ENCODE peak calls at places on chromosome 20, in five cellular contexts. One of them, this sample, is unnamed.

GRCh38 chr20:6104493-6105188 is 18.2 kb downstream of the FERMT1 start:
- DNase-seq in hepatocyte: no peak
- DNase-seq in A673: peak
- DNase-seq in PC-9: no peak
- DNase-seq in cardiac fibroblast: peak
- DNase-seq in this sample: peak

GRCh38 chr20:41048475-41049242 is 20.0 kb downstream of the TOP1 start:
- DNase-seq in PC-9: no peak
- DNase-seq in A673: peak
- DNase-seq in hepatocyte: no peak
- DNase-seq in cardiac fibroblast: no peak
- DNase-seq in this sample: no peak

GRCh38 chr20:31859266-31859997 is 10.9 kb downstream of the DUSP15 start:
- DNase-seq in hepatocyte: no peak
- DNase-seq in PC-9: no peak
- DNase-seq in A673: no peak
- DNase-seq in cardiac fibroblast: no peak
- DNase-seq in this sample: no peak

GRCh38 chr20:17615645-17616479 is 46.0 kb downstream of the DSTN start:
- DNase-seq in PC-9: no peak
- DNase-seq in A673: no peak
- DNase-seq in cardiac fibroblast: no peak
- DNase-seq in hepatocyte: no peak
- DNase-seq in this sample: no peak

GRCh38 chr20:57653546-57653900 is 33.3 kb upstream of the ZBP1 start:
- DNase-seq in cardiac fibroblast: no peak
- DNase-seq in hepatocyte: peak
- DNase-seq in PC-9: no peak
- DNase-seq in A673: no peak
- DNase-seq in this sample: no peak

GRCh38 chr20:57966609-57967008 is 256.8 kb upstream of the PMEPA1 start:
- DNase-seq in PC-9: no peak
- DNase-seq in A673: no peak
- DNase-seq in hepatocyte: no peak
- DNase-seq in cardiac fibroblast: no peak
- DNase-seq in this sample: no peak

GRCh38 chr20:8094415-8094818 is 37.6 kb upstream of the PLCB1 start:
- DNase-seq in PC-9: no peak
- DNase-seq in cardiac fibroblast: peak
- DNase-seq in A673: peak
- DNase-seq in hepatocyte: peak
- DNase-seq in this sample: peak

GRCh38 chr20:50213531-50214106 is 23.0 kb downstream of the CEBPB start:
- DNase-seq in hepatocyte: no peak
- DNase-seq in PC-9: no peak
- DNase-seq in A673: no peak
- DNase-seq in cardiac fibroblast: no peak
- DNase-seq in this sample: no peak

GRCh38 chr20:35710039-35710438 is 10.8 kb downstream of the ROMO1 start:
- DNase-seq in A673: no peak
- DNase-seq in PC-9: no peak
- DNase-seq in cardiac fibroblast: no peak
- DNase-seq in hepatocyte: no peak
- DNase-seq in this sample: no peak

GRCh38 chr20:278607-279571 is 11.7 kb downstream of the C20orf96 start:
- DNase-seq in hepatocyte: no peak
- DNase-seq in PC-9: no peak
- DNase-seq in cardiac fibroblast: no peak
- DNase-seq in A673: peak
- DNase-seq in this sample: no peak

GRCh38 chr20:47667531-47668312 is 117.6 kb downstream of the SULF2 start:
- DNase-seq in A673: no peak
- DNase-seq in cardiac fibroblast: no peak
- DNase-seq in PC-9: no peak
- DNase-seq in hepatocyte: no peak
- DNase-seq in this sample: no peak

DNA sequence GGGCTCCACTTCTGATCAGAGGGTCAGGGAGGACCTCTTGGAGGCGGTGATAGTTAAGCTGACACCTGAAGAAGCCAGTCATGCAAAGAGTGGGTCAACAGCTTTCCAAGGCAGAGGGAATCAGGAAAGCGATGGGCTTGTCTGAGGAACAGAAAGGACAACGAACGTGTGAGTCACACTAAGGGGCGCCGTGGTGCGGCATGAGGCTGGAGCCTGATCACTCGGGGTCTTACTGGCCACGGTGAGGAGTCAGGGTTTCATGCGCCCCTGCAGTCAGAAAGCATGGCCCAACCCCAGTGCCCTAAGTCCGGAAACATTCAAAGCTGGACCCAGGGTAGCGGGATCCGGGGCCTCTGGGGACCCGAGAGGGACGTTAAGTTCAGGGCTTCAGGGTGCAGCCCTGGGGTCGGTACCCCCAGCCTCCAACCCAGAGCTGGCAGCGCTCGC is 50.5 kb upstream of the SLC32A1 start:
- DNase-seq in cardiac fibroblast: no peak
- DNase-seq in PC-9: no peak
- DNase-seq in A673: peak
- DNase-seq in hepatocyte: peak
- DNase-seq in this sample: no peak
- H3K4me3 ChIP-seq in cardiac fibroblast: peak
- H3K4me3 ChIP-seq in PC-9: no peak
- H3K4me3 ChIP-seq in A673: peak
- H3K4me3 ChIP-seq in hepatocyte: peak
- H3K4me3 ChIP-seq in this sample: peak

DNA sequence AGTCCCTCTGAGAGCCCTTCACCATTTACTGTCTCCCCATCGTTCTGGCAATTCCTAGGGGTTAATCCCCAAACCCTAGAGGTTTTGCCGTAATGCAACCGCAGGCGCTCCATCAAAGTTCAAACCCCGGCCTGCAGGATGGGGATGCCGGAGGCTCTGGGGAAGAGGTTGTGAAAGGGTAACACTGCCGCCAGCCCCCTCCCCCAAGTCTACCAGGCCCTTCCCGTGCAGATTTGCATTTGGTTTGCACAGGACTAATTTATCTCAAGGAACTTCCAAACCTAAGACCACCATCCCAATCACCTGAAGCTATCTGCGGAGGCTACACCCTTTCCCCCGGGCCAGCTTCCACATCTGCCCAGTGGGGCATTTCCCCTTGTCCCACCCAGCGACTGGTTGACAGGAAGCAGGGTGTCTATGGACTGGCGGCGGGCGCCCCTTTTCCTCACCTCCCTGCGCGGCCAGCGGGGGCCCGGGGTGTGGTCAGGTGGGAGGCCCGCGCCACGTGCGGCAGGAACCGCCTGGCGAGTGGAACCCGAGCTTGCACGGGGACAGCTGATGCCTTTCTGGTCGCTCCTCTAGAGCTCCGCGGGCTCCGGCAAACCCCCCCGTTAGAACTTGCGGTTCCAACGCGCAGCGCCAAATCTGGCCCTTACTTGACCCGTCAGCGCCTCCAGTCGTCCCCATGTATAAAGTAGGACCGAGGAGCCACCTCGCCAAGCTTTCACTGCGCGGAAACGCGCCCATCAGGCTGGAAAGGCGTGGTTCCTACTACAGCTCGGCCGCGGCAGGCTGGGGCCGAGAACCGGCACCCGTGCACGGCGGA is 9.4 kb upstream of the SLC4A11 start:
- DNase-seq in PC-9: peak
- DNase-seq in hepatocyte: peak
- DNase-seq in A673: peak
- DNase-seq in cardiac fibroblast: peak
- DNase-seq in this sample: peak
- TF ChIP-seq CTCF in PC-9: no peak
- TF ChIP-seq CTCF in hepatocyte: no peak
- TF ChIP-seq CTCF in A673: no peak
- TF ChIP-seq CTCF in cardiac fibroblast: no peak
- TF ChIP-seq CTCF in this sample: no peak

GRCh38 chr20:23049933-23050838 is 714 bp upstream of the THBD start:
- DNase-seq in A673: no peak
- DNase-seq in hepatocyte: peak
- DNase-seq in cardiac fibroblast: no peak
- DNase-seq in PC-9: peak
- DNase-seq in this sample: no peak

GRCh38 chr20:23047738-23048214 is 1.7 kb downstream of the THBD start:
- DNase-seq in A673: no peak
- DNase-seq in PC-9: peak
- DNase-seq in cardiac fibroblast: peak
- DNase-seq in hepatocyte: no peak
- DNase-seq in this sample: no peak

GRCh38 chr20:23047001-23047737 is 2.3 kb downstream of the THBD start:
- DNase-seq in cardiac fibroblast: no peak
- DNase-seq in A673: no peak
- DNase-seq in PC-9: no peak
- DNase-seq in hepatocyte: no peak
- DNase-seq in this sample: no peak

GRCh38 chr20:23049201-23049932 is at the start of gene THBD:
- DNase-seq in cardiac fibroblast: peak
- DNase-seq in PC-9: peak
- DNase-seq in A673: no peak
- DNase-seq in hepatocyte: peak
- DNase-seq in this sample: peak

GRCh38 chr20:23048283-23049200 is 930 bp downstream of the THBD start:
- DNase-seq in cardiac fibroblast: peak
- DNase-seq in hepatocyte: peak
- DNase-seq in A673: peak
- DNase-seq in PC-9: peak
- DNase-seq in this sample: peak
- H3K4me3 ChIP-seq in cardiac fibroblast: peak
- H3K4me3 ChIP-seq in hepatocyte: peak
- H3K4me3 ChIP-seq in A673: no peak
- H3K4me3 ChIP-seq in PC-9: peak
- H3K4me3 ChIP-seq in this sample: peak

GRCh38 chr20:13755809-13756208 is 28.9 kb downstream of the ESF1 start:
- DNase-seq in PC-9: no peak
- DNase-seq in A673: no peak
- DNase-seq in hepatocyte: no peak
- DNase-seq in cardiac fibroblast: peak
- DNase-seq in this sample: peak
- TF ChIP-seq CTCF in PC-9: no peak
- TF ChIP-seq CTCF in A673: peak
- TF ChIP-seq CTCF in hepatocyte: no peak
- TF ChIP-seq CTCF in cardiac fibroblast: no peak
- TF ChIP-seq CTCF in this sample: peak

GRCh38 chr20:11170565-11170964 is 496.8 kb upstream of the JAG1 start:
- DNase-seq in hepatocyte: no peak
- DNase-seq in PC-9: no peak
- DNase-seq in cardiac fibroblast: peak
- DNase-seq in A673: no peak
- DNase-seq in this sample: peak

GRCh38 chr20:11170025-11170424 is 496.2 kb upstream of the JAG1 start:
- DNase-seq in cardiac fibroblast: peak
- DNase-seq in hepatocyte: no peak
- DNase-seq in PC-9: no peak
- DNase-seq in A673: no peak
- DNase-seq in this sample: peak

GRCh38 chr20:11166716-11167115 is 492.9 kb upstream of the JAG1 start:
- DNase-seq in PC-9: no peak
- DNase-seq in cardiac fibroblast: peak
- DNase-seq in A673: no peak
- DNase-seq in hepatocyte: no peak
- DNase-seq in this sample: peak

GRCh38 chr20:11165789-11166188 is 492.0 kb upstream of the JAG1 start:
- DNase-seq in A673: no peak
- DNase-seq in PC-9: no peak
- DNase-seq in hepatocyte: no peak
- DNase-seq in cardiac fibroblast: peak
- DNase-seq in this sample: no peak

DNA sequence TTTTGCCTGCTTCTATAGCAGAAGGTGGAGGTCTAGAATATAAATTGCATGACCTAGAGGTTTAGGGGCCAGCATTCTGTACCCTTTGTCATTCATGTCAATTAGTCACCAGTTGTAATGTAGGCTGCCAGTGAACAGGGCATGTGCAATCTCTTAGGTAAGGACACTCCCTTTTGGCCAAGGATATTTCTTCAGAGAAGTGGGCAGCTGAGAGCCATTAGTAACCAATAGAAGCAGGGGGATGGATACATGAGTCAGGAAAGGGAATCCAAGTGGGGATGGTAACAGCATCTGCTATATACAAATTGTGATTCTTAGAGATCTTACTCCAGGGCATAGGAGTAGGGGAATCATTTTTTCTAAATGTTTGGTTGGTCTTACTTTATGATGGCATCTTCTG is 494.2 kb upstream of the JAG1 start:
- DNase-seq in PC-9: no peak
- DNase-seq in hepatocyte: no peak
- DNase-seq in cardiac fibroblast: no peak
- DNase-seq in A673: no peak
- DNase-seq in this sample: peak
- H3K4me3 ChIP-seq in PC-9: no peak
- H3K4me3 ChIP-seq in hepatocyte: no peak
- H3K4me3 ChIP-seq in cardiac fibroblast: no peak
- H3K4me3 ChIP-seq in A673: no peak
- H3K4me3 ChIP-seq in this sample: no peak